ENCODE peak calls at places on chromosome 7, in ten cellular contexts. H is ovary; F is osteocyte; X is cardiac muscle cell; N is nephron progenitor cell; B is mammary epithelial cell; R is WTC11; A is spleen; G is fibroblast of mammary gland; V is activated CD8-positive, alpha-beta T cell treated with anti-CD3 and anti-CD28 coated beads for 36 hours. K is an unnamed sample.
A peak's percentile ranks its signal among the peaks of the same experiment; 100 is the strongest.

GRCh38 chr7:29975564-29975963 is 14.0 kb downstream of the SCRN1 start:
- DNase-seq in A (no peak), X (no peak), F (no peak), V (no peak), N (no peak), B (no peak), R (no peak), G (no peak), H (no peak), K (no peak)

GRCh38 chr7:45112648-45113047 is 1.2 kb upstream of the TBRG4 start:
- DNase-seq in G (peak; percentile 18), H (no peak), N (no peak), F (no peak), V (no peak), R (no peak), X (no peak), B (no peak), A (no peak), K (no peak)

GRCh38 chr7:116630932-116631449 is 41.0 kb upstream of the MET start:
- DNase-seq in A (no peak), B (peak; percentile 100), V (no peak), F (no peak), X (no peak), N (peak; percentile 24), H (no peak), R (no peak), G (peak; percentile 94), K (no peak)

GRCh38 chr7:104758504-104758903 is 255.5 kb upstream of the KMT2E start:
- DNase-seq in F (no peak), V (no peak), X (no peak), R (no peak), B (peak; percentile 8), A (no peak), H (no peak), G (peak; percentile 21), N (no peak), K (no peak)

GRCh38 chr7:11831727-11832495 is at the start of gene THSD7A:
- DNase-seq in H (peak; percentile 62), G (peak; percentile 3), A (peak; percentile 84), X (peak; percentile 82), F (peak; percentile 86), R (peak; percentile 69), N (peak; percentile 79), B (peak; percentile 17), V (peak; percentile 1), K (peak; percentile 55)

GRCh38 chr7:117110480-117111315 is 157.4 kb downstream of the ST7 start:
- DNase-seq in N (peak; percentile 10), H (no peak), A (no peak), V (peak; percentile 77), X (no peak), F (no peak), B (no peak), R (no peak), G (no peak), K (no peak)

GRCh38 chr7:138436388-138436787 is 23.7 kb upstream of the TRIM24 start:
- DNase-seq in B (no peak), G (no peak), X (no peak), F (no peak), N (no peak), V (no peak), R (no peak), H (no peak), A (no peak), K (no peak)

GRCh38 chr7:44565097-44565794 is 8.5 kb downstream of the DDX56 start:
- DNase-seq in A (peak; percentile 92), B (peak; percentile 42), V (peak; percentile 70), R (peak; percentile 80), G (peak; percentile 59), F (no peak), X (peak; percentile 74), H (peak; percentile 81), N (peak; percentile 75), K (peak; percentile 74)

GRCh38 chr7:25727446-25727845 is 424.6 kb upstream of the NFE2L3 start:
- DNase-seq in R (no peak), N (no peak), X (no peak), G (no peak), A (no peak), B (no peak), H (no peak), V (no peak), F (no peak), K (no peak)

GRCh38 chr7:100705753-100706671 is at the start of gene POP7:
- DNase-seq in N (peak; percentile 99), X (peak; percentile 99), B (peak; percentile 97), V (peak; percentile 100), H (peak; percentile 100), R (peak; percentile 99), A (peak; percentile 99), G (peak; percentile 97), F (peak; percentile 100), K (peak; percentile 99)

GRCh38 chr7:100708395-100708794 is 2.5 kb downstream of the POP7 start:
- DNase-seq in V (no peak), F (no peak), G (no peak), A (no peak), R (no peak), B (no peak), N (no peak), X (no peak), H (no peak), K (no peak)

GRCh38 chr7:100706672-100707311 is 871 bp downstream of the POP7 start:
- DNase-seq in N (peak; percentile 27), G (no peak), R (no peak), X (no peak), A (peak; percentile 83), B (no peak), H (peak; percentile 69), V (no peak), F (no peak), K (no peak)

GRCh38 chr7:100710452-100710851 is 4.5 kb downstream of the POP7 start:
- DNase-seq in V (no peak), H (no peak), R (no peak), A (no peak), B (no peak), G (no peak), F (no peak), X (no peak), N (no peak), K (no peak)

DNA sequence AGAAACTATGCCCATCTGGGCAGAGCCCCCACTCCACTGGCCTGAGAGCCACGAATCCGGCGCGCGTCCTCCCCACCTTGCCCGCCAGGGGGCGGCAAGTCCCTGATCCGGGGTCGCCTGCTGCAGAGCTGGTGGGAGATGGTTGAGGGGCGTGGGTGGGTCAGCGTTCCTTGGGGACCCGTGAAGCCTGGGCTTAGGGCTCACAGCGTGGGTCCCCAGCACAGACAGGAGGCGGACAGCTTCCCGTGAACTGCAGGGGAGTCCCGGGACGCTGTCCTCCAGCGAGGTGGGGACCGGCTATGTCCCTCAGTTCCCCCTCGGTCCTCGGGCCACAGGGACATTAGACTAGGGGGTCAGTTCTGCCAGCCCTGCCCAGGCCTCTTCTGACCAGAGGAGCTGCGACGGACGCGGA is 574 bp upstream of the POP7 start:
- DNase-seq in N (peak; percentile 93), H (peak; percentile 90), G (peak; percentile 63), B (no peak), A (peak; percentile 95), R (peak; percentile 90), V (peak; percentile 89), F (peak; percentile 95), X (peak; percentile 87), K (peak; percentile 96)
- TF ChIP-seq CTCF in N (peak; percentile 94), H (peak; percentile 92), G (peak; percentile 81), B (peak; percentile 78), A (peak; percentile 91), R (peak; percentile 93), V (peak; percentile 99), F (peak; percentile 99), X (peak; percentile 88), K (peak; percentile 96)

GRCh38 chr7:70812511-70812910 is 319.4 kb upstream of the GALNT17 start:
- DNase-seq in F (no peak), V (no peak), G (no peak), N (no peak), R (no peak), X (no peak), A (no peak), B (no peak), H (no peak), K (no peak)
- TF ChIP-seq CTCF in F (peak; percentile 30), V (no peak), G (peak; percentile 19), N (no peak), R (no peak), X (no peak), A (no peak), B (no peak), H (no peak), K (peak; percentile 50)

GRCh38 chr7:151403764-151404163 is 6.1 kb downstream of the WDR86 start:
- DNase-seq in V (no peak), N (no peak), H (no peak), X (no peak), A (peak; percentile 45), F (no peak), B (peak; percentile 39), R (no peak), G (peak; percentile 14), K (no peak)
- TF ChIP-seq CTCF in V (no peak), N (no peak), H (no peak), X (no peak), A (no peak), F (peak; percentile 13), B (no peak), R (no peak), G (no peak), K (no peak)

GRCh38 chr7:132307465-132307864 is 268.8 kb downstream of the PLXNA4 start:
- DNase-seq in X (no peak), R (peak; percentile 26), H (no peak), B (no peak), N (no peak), F (no peak), V (peak; percentile 8), A (no peak), G (no peak), K (no peak)

GRCh38 chr7:132309102-132309805 is 267.0 kb downstream of the PLXNA4 start:
- DNase-seq in G (no peak), X (no peak), A (no peak), H (no peak), R (no peak), B (no peak), N (no peak), V (peak; percentile 4), F (no peak), K (no peak)

GRCh38 chr7:132317856-132318255 is 258.4 kb downstream of the PLXNA4 start:
- DNase-seq in R (no peak), B (no peak), H (no peak), V (no peak), A (no peak), F (no peak), N (peak; percentile 41), X (no peak), G (no peak), K (no peak)

GRCh38 chr7:132311747-132312146 is 264.5 kb downstream of the PLXNA4 start:
- DNase-seq in V (no peak), R (no peak), G (no peak), A (no peak), X (no peak), F (no peak), N (no peak), B (no peak), H (no peak), K (peak; percentile 49)

DNA sequence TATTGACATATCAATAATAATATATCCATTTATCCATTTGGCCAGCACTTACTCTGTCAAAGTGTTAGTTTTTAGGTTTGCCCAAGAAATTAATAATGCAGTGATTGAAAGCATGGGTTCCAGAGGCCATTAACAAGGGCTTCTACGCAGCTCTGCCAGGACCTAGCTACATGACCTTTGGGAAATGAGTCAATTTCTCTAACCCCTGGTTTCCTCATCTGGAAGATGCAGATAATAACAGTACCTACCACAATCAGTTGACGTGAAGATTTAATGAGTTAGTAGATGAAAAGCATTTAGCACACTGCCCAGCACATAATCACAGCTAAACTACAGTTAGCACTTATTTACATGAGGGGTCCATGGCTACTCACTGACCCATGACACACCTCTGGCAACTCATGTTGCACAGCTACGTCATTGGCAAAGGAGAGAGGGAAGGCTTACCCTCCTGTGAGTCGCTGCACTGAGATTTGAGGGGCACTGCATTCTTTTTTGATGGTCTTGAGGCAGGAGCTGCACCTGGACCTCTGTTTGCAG is 263.7 kb downstream of the PLXNA4 start:
- DNase-seq in G (no peak), X (no peak), A (no peak), V (no peak), N (no peak), F (no peak), R (no peak), B (no peak), H (no peak), K (no peak)
- TF ChIP-seq CTCF in G (no peak), X (no peak), A (no peak), V (no peak), N (no peak), F (no peak), R (no peak), B (no peak), H (no peak), K (no peak)